ENCODE peak calls at places on chromosome 5, in nine cellular contexts. W, X, S, K, U, P, A, H and L are unnamed samples.

GRCh38 chr5:83066548-83067110 is 10.6 kb downstream of the TMEM167A start:
- DNase-seq in P (no peak), X (no peak), W (no peak), S (no peak), U (no peak), A (no peak), K (no peak), H (no peak), L (no peak)

GRCh38 chr5:72210913-72211670 is 103.8 kb downstream of the MAP1B start:
- DNase-seq in P (peak; percentile 48), U (no peak), K (peak; percentile 63), H (peak; percentile 72), W (peak; percentile 83), A (no peak), S (peak; percentile 87), X (no peak), L (peak; percentile 48)

GRCh38 chr5:105150324-105150723 is 1587.7 kb upstream of the NUDT12 start:
- DNase-seq in X (no peak), W (no peak), P (no peak), U (no peak), S (no peak), K (no peak), A (no peak), H (no peak), L (no peak)

GRCh38 chr5:120258123-120258522 is 206.0 kb upstream of the PRR16 start:
- DNase-seq in S (no peak), X (no peak), P (no peak), W (no peak), H (no peak), U (no peak), K (no peak), A (no peak), L (no peak)

GRCh38 chr5:107873877-107874276 is 203.1 kb upstream of the EFNA5 start:
- DNase-seq in A (no peak), K (no peak), S (no peak), X (no peak), P (no peak), U (no peak), W (no peak), H (no peak), L (no peak)

GRCh38 chr5:175103746-175104145 is 340.2 kb downstream of the DRD1 start:
- DNase-seq in H (no peak), A (no peak), S (no peak), K (no peak), U (no peak), P (no peak), X (no peak), W (no peak), L (no peak)

GRCh38 chr5:112848116-112848811 is 12.8 kb upstream of the SRP19 start:
- DNase-seq in A (peak; percentile 26), H (peak; percentile 60), W (peak; percentile 80), P (peak; percentile 56), S (peak; percentile 66), U (peak; percentile 82), X (no peak), K (peak; percentile 64), L (peak; percentile 60)

GRCh38 chr5:150105898-150106615 is 19.7 kb upstream of the CSF1R start:
- DNase-seq in W (no peak), U (no peak), S (no peak), K (no peak), H (no peak), A (no peak), P (no peak), X (no peak), L (no peak)

GRCh38 chr5:1663186-1663585 is 136.5 kb downstream of the MRPL36 start:
- DNase-seq in K (no peak), X (no peak), H (no peak), S (no peak), A (no peak), P (no peak), W (no peak), U (no peak), L (no peak)

GRCh38 chr5:1437452-1437851 is 7.8 kb downstream of the SLC6A3 start:
- DNase-seq in W (peak; percentile 10), S (peak; percentile 60), P (no peak), X (no peak), U (no peak), H (peak; percentile 52), A (no peak), K (no peak), L (peak; percentile 19)

GRCh38 chr5:39117401-39117800 is 43.2 kb upstream of the RICTOR start:
- DNase-seq in H (peak; percentile 67), S (peak; percentile 55), K (no peak), A (peak; percentile 26), X (no peak), P (no peak), W (peak; percentile 55), U (no peak), L (no peak)

GRCh38 chr5:12615141-12615820 is 711.0 kb upstream of the CTNND2 start:
- DNase-seq in H (peak; percentile 69), A (no peak), P (no peak), U (no peak), S (no peak), X (no peak), W (no peak), K (no peak), L (no peak)

GRCh38 chr5:57735754-57736153 is 253.1 kb upstream of the ACTBL2 start:
- DNase-seq in U (no peak), X (no peak), H (peak; percentile 90), W (peak; percentile 98), S (peak; percentile 94), A (peak; percentile 79), K (no peak), P (peak; percentile 64), L (peak; percentile 92)

GRCh38 chr5:138351056-138351455 is 1.4 kb upstream of the KDM3B start:
- DNase-seq in H (peak; percentile 58), P (no peak), S (peak; percentile 78), X (no peak), U (no peak), K (no peak), W (peak; percentile 47), A (no peak), L (peak; percentile 21)

GRCh38 chr5:54387659-54388232 is 67.8 kb upstream of the HSPB3 start:
- DNase-seq in K (no peak), W (no peak), S (peak; percentile 60), U (peak; percentile 91), X (no peak), H (peak; percentile 49), A (no peak), P (no peak), L (no peak)

GRCh38 chr5:60943624-60944023 is 1.2 kb downstream of the ERCC8 start:
- DNase-seq in U (no peak), W (no peak), P (no peak), A (no peak), S (no peak), X (no peak), H (peak; percentile 3), K (no peak), L (no peak)

GRCh38 chr5:86679529-86679928 is 61.8 kb downstream of the COX7C start:
- DNase-seq in H (peak; percentile 84), A (peak; percentile 19), W (peak; percentile 88), S (peak; percentile 45), X (no peak), K (peak; percentile 67), P (peak; percentile 5), U (peak; percentile 64), L (peak; percentile 84)

GRCh38 chr5:53453898-53454837 is 26.3 kb upstream of the FST start:
- DNase-seq in W (no peak), U (no peak), H (no peak), P (no peak), K (no peak), X (no peak), S (no peak), A (no peak), L (no peak)

GRCh38 chr5:104540448-104540847 is 977.9 kb upstream of the NUDT12 start:
- DNase-seq in A (no peak), S (no peak), H (peak; percentile 2), X (no peak), K (peak; percentile 3), W (peak; percentile 19), P (peak; percentile 43), U (no peak), L (peak; percentile 26)

GRCh38 chr5:141716009-141716408 is 34.0 kb upstream of the ARAP3 start:
- DNase-seq in A (no peak), X (no peak), K (no peak), W (no peak), H (no peak), P (no peak), U (no peak), S (no peak), L (peak; percentile 33)

GRCh38 chr5:125412561-125413535 is 666.4 kb upstream of the ZNF608 start:
- DNase-seq in U (peak; percentile 89), K (peak; percentile 98), P (peak; percentile 66), W (peak; percentile 98), A (no peak), S (peak; percentile 83), X (no peak), H (peak; percentile 93), L (peak; percentile 97)

GRCh38 chr5:16889972-16890519 is 46.0 kb downstream of the MYO10 start:
- DNase-seq in X (no peak), K (no peak), U (no peak), W (no peak), P (no peak), A (no peak), S (peak; percentile 60), H (peak; percentile 47), L (no peak)

GRCh38 chr5:140298183-140298601 is 4.7 kb downstream of the PFDN1 start:
- DNase-seq in S (peak; percentile 96), X (no peak), U (no peak), A (peak; percentile 31), K (peak; percentile 37), H (peak; percentile 69), W (peak; percentile 89), P (peak; percentile 21), L (peak; percentile 79)

GRCh38 chr5:146369691-146370090 is 31.1 kb downstream of the POU4F3 start:
- DNase-seq in P (no peak), S (peak; percentile 80), X (no peak), H (peak; percentile 79), U (no peak), K (no peak), A (no peak), W (peak; percentile 55), L (no peak)

GRCh38 chr5:139275536-139276297 is 17.8 kb upstream of the MATR3 start:
- DNase-seq in P (no peak), A (no peak), W (peak; percentile 26), X (no peak), U (no peak), H (no peak), K (no peak), S (no peak), L (no peak)

GRCh38 chr5:142876817-142877216 is 106.6 kb downstream of the ARHGAP26 start:
- DNase-seq in S (no peak), W (no peak), A (no peak), P (no peak), U (no peak), K (no peak), H (no peak), X (no peak), L (no peak)